ENCODE peak calls at places on chromosomes 13 and 19, in four cellular contexts. One of them, this sample, is unnamed.

GRCh38 chr19:46159418-46159817 is 11.4 kb downstream of the IGFL2 start:
- DNase-seq in IMR-90: no peak
- DNase-seq in germinal center: no peak
- DNase-seq in suprapubic skin: no peak
- DNase-seq in this sample: no peak

GRCh38 chr13:111335263-111335662 is 14.8 kb downstream of the TEX29 start:
- DNase-seq in IMR-90: no peak
- DNase-seq in germinal center: no peak
- DNase-seq in suprapubic skin: no peak
- DNase-seq in this sample: no peak

GRCh38 chr13:28037399-28037798 is 48.9 kb upstream of the URAD start:
- DNase-seq in IMR-90: peak
- DNase-seq in germinal center: no peak
- DNase-seq in suprapubic skin: no peak
- DNase-seq in this sample: peak

GRCh38 chr19:15248648-15249559 is 16.7 kb upstream of the EPHX3 start:
- DNase-seq in IMR-90: peak
- DNase-seq in germinal center: no peak
- DNase-seq in suprapubic skin: no peak
- DNase-seq in this sample: peak

GRCh38 chr19:10961073-10961762 is 388 bp downstream of the SMARCA4 start:
- DNase-seq in IMR-90: no peak
- DNase-seq in germinal center: peak
- DNase-seq in suprapubic skin: no peak
- DNase-seq in this sample: no peak

GRCh38 chr19:55484571-55485438 is at the start of gene NAT14:
- DNase-seq in IMR-90: peak
- DNase-seq in germinal center: peak
- DNase-seq in suprapubic skin: peak
- DNase-seq in this sample: peak

GRCh38 chr13:23579072-23579885 is 9.1 kb downstream of the TNFRSF19 start:
- DNase-seq in IMR-90: peak
- DNase-seq in germinal center: peak
- DNase-seq in suprapubic skin: peak
- DNase-seq in this sample: peak

GRCh38 chr19:35774274-35775045 is 904 bp upstream of the ARHGAP33 start:
- DNase-seq in IMR-90: no peak
- DNase-seq in germinal center: no peak
- DNase-seq in suprapubic skin: no peak
- DNase-seq in this sample: no peak

GRCh38 chr19:3179739-3180293 is 1.2 kb downstream of the S1PR4 start:
- DNase-seq in IMR-90: no peak
- DNase-seq in germinal center: no peak
- DNase-seq in suprapubic skin: no peak
- DNase-seq in this sample: no peak

GRCh38 chr13:112053167-112053743 is 13.7 kb upstream of the SOX1 start:
- DNase-seq in IMR-90: no peak
- DNase-seq in germinal center: no peak
- DNase-seq in suprapubic skin: no peak
- DNase-seq in this sample: no peak

GRCh38 chr13:95354680-95355487 is 53.6 kb upstream of the ABCC4 start:
- DNase-seq in IMR-90: no peak
- DNase-seq in germinal center: no peak
- DNase-seq in suprapubic skin: no peak
- DNase-seq in this sample: no peak

GRCh38 chr13:78709028-78709427 is 50.1 kb upstream of the OBI1 start:
- DNase-seq in IMR-90: no peak
- DNase-seq in germinal center: no peak
- DNase-seq in suprapubic skin: no peak
- DNase-seq in this sample: no peak

This sample was measured in AG20443.